ENCODE peak calls at places on chromosomes 16 and 17, in nine cellular contexts. G is adrenal gland, R is uterus, W is A549, E is ovary, O is transverse colon, A is HCT116, J is body of pancreas, D is breast epithelium. V is an unnamed sample. For H3K4me1, the result is how much of the 10 kb centered on the place peaks cover.

GRCh38 chr16:12228607-12229499 is 252.3 kb downstream of the SNX29 start:
- DNase-seq in G (peak), R (peak), W (peak), E (peak), O (peak), A (peak), J (peak), D (peak), V (no peak)

GRCh38 chr16:14310519-14310991 is 239.4 kb downstream of the MRTFB start:
- DNase-seq in G (no peak), R (no peak), W (peak), E (no peak), O (peak), A (no peak), J (no peak), D (no peak), V (no peak)

GRCh38 chr16:82660078-82660645 is 33.4 kb downstream of the CDH13 start:
- DNase-seq in G (no peak), R (no peak), W (no peak), E (no peak), O (no peak), A (no peak), J (no peak), D (no peak), V (peak)

GRCh38 chr16:84143784-84144199 is 1.2 kb downstream of the HSDL1 start:
- DNase-seq in G (peak), R (no peak), W (no peak), E (no peak), O (no peak), A (no peak), J (no peak), D (no peak), V (no peak)

GRCh38 chr17:62617894-62618472 is 9.5 kb upstream of the MRC2 start:
- DNase-seq in G (no peak), R (no peak), W (no peak), E (no peak), O (no peak), A (no peak), J (no peak), D (no peak), V (no peak)

GRCh38 chr17:5780476-5780875 is 196.2 kb upstream of the NLRP1 start:
- DNase-seq in G (no peak), R (no peak), W (no peak), E (no peak), O (no peak), A (peak), J (no peak), D (no peak), V (no peak)

GRCh38 chr16:51638338-51639135 is 487.5 kb upstream of the SALL1 start:
- DNase-seq in G (no peak), R (no peak), W (no peak), E (no peak), O (no peak), A (no peak), J (no peak), D (no peak), V (no peak)

GRCh38 chr17:27460196-27460725 is 4.0 kb downstream of the KSR1 start:
- DNase-seq in G (peak), R (no peak), W (no peak), E (no peak), O (no peak), A (no peak), J (no peak), D (no peak), V (no peak)

GRCh38 chr16:73536931-73537330 is 489.0 kb upstream of the ZFHX3 start:
- DNase-seq in G (no peak), R (no peak), W (no peak), E (no peak), O (no peak), A (no peak), J (no peak), D (no peak), V (no peak)

GRCh38 chr17:10640475-10640874 is 16.6 kb downstream of the MYH3 start:
- DNase-seq in G (no peak), R (no peak), W (no peak), E (no peak), O (no peak), A (no peak), J (no peak), D (no peak), V (no peak)

GRCh38 chr17:55341432-55341831 is 76.7 kb downstream of the HLF start:
- DNase-seq in G (no peak), R (no peak), W (no peak), E (no peak), O (no peak), A (no peak), J (no peak), D (no peak), V (no peak)

GRCh38 chr16:22653876-22654275 is 143.2 kb downstream of the NPIPB5 start:
- DNase-seq in G (no peak), R (no peak), W (no peak), E (no peak), O (no peak), A (no peak), J (no peak), D (no peak), V (no peak)

GRCh38 chr17:49445561-49445960 is 30.9 kb upstream of the PHB1 start:
- DNase-seq in G (no peak), R (no peak), W (no peak), E (no peak), O (no peak), A (no peak), J (no peak), D (no peak), V (no peak)

GRCh38 chr17:69492410-69493071 is 78.0 kb downstream of the MAP2K6 start:
- DNase-seq in G (no peak), R (no peak), W (peak), E (no peak), O (no peak), A (peak), J (no peak), D (no peak), V (no peak)

GRCh38 chr16:20181386-20181785 is 107.7 kb upstream of the GPR139 start:
- DNase-seq in G (peak), R (no peak), W (no peak), E (no peak), O (no peak), A (no peak), J (no peak), D (no peak), V (no peak)

GRCh38 chr17:68514809-68515208 is 2.6 kb downstream of the PRKAR1A start:
- DNase-seq in G (no peak), R (no peak), W (no peak), E (no peak), O (no peak), A (no peak), J (no peak), D (no peak), V (no peak)

GRCh38 chr17:40017422-40018080 is 2.3 kb downstream of the CSF3 start:
- DNase-seq in G (peak), R (peak), W (no peak), E (peak), O (no peak), A (no peak), J (no peak), D (no peak), V (no peak)

GRCh38 chr17:44204453-44204882 is 4.8 kb upstream of the ATXN7L3 start:
- DNase-seq in G (peak), R (no peak), W (no peak), E (no peak), O (no peak), A (no peak), J (no peak), D (no peak), V (no peak)

GRCh38 chr16:89352091-89352681 is 134.7 kb downstream of the ZNF778 start:
- DNase-seq in G (no peak), R (no peak), W (no peak), E (no peak), O (no peak), A (no peak), J (no peak), D (no peak), V (no peak)

GRCh38 chr17:74145756-74146155 is 57.7 kb upstream of the RPL38 start:
- DNase-seq in G (no peak), R (no peak), W (no peak), E (no peak), O (no peak), A (no peak), J (no peak), D (no peak), V (no peak)

GRCh38 chr16:74778646-74779045 is 4.0 kb upstream of the FA2H start:
- DNase-seq in G (no peak), R (no peak), W (no peak), E (no peak), O (peak), A (no peak), J (peak), D (no peak), V (no peak)

GRCh38 chr17:45339646-45340605 is 23.1 kb upstream of the MAP3K14 start:
- DNase-seq in G (no peak), R (no peak), W (no peak), E (no peak), O (no peak), A (no peak), J (no peak), D (no peak), V (no peak)

GRCh38 chr17:30933966-30934365 is 12.2 kb downstream of the ADAP2 start:
- DNase-seq in G (no peak), R (no peak), W (no peak), E (no peak), O (no peak), A (no peak), J (no peak), D (no peak), V (no peak)

GRCh38 chr17:57916925-57917858 is 38.0 kb downstream of the CUEDC1 start:
- DNase-seq in G (peak), R (no peak), W (no peak), E (no peak), O (no peak), A (peak), J (no peak), D (no peak), V (peak)

GRCh38 chr17:57915532-57915931 is 39.7 kb downstream of the CUEDC1 start:
- DNase-seq in G (peak), R (no peak), W (no peak), E (no peak), O (no peak), A (no peak), J (no peak), D (no peak), V (no peak)

GRCh38 chr17:57918017-57918895 is 37.0 kb downstream of the CUEDC1 start:
- DNase-seq in G (no peak), R (no peak), W (no peak), E (no peak), O (no peak), A (no peak), J (no peak), D (no peak), V (no peak)

GRCh38 chr17:57914274-57915147 is 40.7 kb downstream of the CUEDC1 start:
- DNase-seq in G (no peak), R (no peak), W (no peak), E (no peak), O (no peak), A (no peak), J (no peak), D (no peak), V (no peak)

DNA sequence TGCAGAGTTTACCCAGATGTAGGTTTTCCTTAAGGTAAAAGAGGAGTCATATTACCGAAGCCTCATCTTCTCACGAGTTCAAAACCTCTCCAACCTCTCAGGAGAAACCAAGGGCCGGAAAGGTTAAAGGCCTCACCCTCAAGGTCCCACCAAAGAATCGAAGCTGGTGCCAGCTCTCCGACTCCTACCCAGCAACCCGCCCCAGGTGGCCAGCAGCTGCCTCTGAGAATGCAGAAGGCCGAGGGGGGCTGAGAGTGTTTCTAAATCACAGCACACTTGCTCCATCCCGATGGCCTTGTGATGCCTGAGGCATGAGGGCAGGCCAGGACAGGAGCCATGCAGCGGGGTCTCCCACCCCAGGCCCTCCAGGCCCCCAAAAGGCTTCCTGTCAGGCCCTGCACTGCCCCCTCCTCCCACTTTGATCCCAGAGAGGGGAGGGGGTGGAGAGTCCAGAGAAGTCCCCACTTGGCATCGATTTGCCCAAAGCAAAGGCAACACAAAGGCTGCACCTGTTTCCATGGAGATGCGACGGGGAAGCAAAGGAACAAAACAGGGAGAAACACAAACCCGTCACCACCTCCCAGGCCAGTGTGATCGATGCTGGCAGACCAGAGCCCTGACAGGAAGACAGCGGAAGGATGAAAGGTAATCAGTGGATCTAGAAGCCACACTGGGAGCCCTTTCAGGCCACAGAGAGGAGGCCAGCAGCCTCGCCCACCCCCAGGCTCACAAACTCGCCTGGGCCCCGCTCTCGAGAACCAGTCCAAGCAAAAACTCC is 39.0 kb downstream of the CUEDC1 start:
- DNase-seq in G (peak), R (no peak), W (no peak), E (no peak), O (no peak), A (no peak), J (peak), D (no peak), V (peak)
- H3K4me1 ChIP-seq in G (half or more), R (under half), W (half or more), E (under half), O (under half), A (half or more), J (half or more), D (under half), V (half or more)

DNA sequence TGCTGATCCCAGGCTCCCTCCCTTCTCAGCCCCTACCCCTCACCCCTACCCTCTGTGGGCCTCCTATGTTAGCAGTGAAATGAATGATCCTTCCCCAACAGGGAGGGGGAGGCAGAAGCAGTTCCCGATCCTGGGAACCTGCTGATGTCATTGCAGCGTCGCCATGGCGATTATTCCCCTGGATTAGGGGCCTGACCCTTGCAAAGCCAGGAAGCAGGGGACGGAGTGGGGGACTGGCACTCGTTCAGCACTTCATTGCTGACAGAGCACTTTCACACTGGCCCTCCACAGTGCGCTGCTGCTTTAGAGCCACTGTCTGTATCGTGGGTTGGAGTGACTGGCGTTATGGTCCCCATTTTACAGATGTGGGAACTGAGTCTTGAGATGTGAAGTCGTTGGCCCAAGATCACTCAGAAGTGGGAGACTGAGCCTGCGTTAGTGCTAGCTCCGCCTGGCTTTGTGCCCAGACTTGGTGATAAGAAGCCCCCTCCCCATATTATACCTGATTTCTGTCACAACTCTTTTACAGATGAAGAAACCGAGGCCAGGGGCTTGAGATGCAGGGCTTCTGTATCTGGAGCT is 26.6 kb downstream of the LASP1 start:
- DNase-seq in G (peak), R (no peak), W (no peak), E (no peak), O (no peak), A (no peak), J (no peak), D (no peak), V (no peak)
- H3K27ac ChIP-seq in G (peak), R (peak), W (peak), E (no peak), O (peak), A (no peak), J (peak), D (peak), V (no peak)

GRCh38 chr16:56608043-56608875 is at the start of gene MT2A:
- DNase-seq in G (peak), R (peak), W (peak), E (peak), O (peak), A (peak), J (peak), D (peak), V (peak)
- TF ChIP-seq POLR2A in G (peak), R (peak), W (peak), E (peak), O (peak), A (peak), J (peak), D (peak), V (peak)

GRCh38 chr17:75813081-75814020 is 28.7 kb downstream of the UNK start:
- DNase-seq in G (no peak), R (no peak), W (no peak), E (no peak), O (no peak), A (no peak), J (no peak), D (no peak), V (no peak)
- H3K4me1 ChIP-seq in G (under half), R (under half), W (under half), E (under half), O (under half), A (under half), J (under half), D (under half), V (under half)

GRCh38 chr17:32944248-32945020 is 16.5 kb downstream of the TMEM98 start:
- DNase-seq in G (no peak), R (no peak), W (no peak), E (no peak), O (no peak), A (no peak), J (no peak), D (no peak), V (no peak)
- H3K27ac ChIP-seq in G (no peak), R (peak), W (no peak), E (no peak), O (no peak), A (no peak), J (peak), D (peak), V (peak)

GRCh38 chr17:80036715-80037477 is 454 bp downstream of the CCDC40 start:
- DNase-seq in G (peak), R (no peak), W (peak), E (no peak), O (peak), A (no peak), J (peak), D (no peak), V (peak)

GRCh38 chr17:80034977-80035686 is 540 bp downstream of the TBC1D16 start:
- DNase-seq in G (peak), R (no peak), W (no peak), E (no peak), O (peak), A (no peak), J (peak), D (no peak), V (no peak)

GRCh38 chr17:80035687-80035936 is at the start of gene TBC1D16:
- DNase-seq in G (no peak), R (no peak), W (no peak), E (no peak), O (no peak), A (no peak), J (no peak), D (no peak), V (no peak)

GRCh38 chr17:80034654-80034976 is 1.1 kb downstream of the TBC1D16 start:
- DNase-seq in G (no peak), R (no peak), W (no peak), E (no peak), O (no peak), A (no peak), J (no peak), D (no peak), V (no peak)

GRCh38 chr17:80035937-80036714 is at the start of gene CCDC40:
- DNase-seq in G (peak), R (peak), W (peak), E (peak), O (peak), A (peak), J (peak), D (peak), V (peak)
- TF ChIP-seq POLR2A in G (peak), R (peak), W (peak), E (peak), O (peak), A (peak), J (peak), D (peak), V (no peak)

DNA sequence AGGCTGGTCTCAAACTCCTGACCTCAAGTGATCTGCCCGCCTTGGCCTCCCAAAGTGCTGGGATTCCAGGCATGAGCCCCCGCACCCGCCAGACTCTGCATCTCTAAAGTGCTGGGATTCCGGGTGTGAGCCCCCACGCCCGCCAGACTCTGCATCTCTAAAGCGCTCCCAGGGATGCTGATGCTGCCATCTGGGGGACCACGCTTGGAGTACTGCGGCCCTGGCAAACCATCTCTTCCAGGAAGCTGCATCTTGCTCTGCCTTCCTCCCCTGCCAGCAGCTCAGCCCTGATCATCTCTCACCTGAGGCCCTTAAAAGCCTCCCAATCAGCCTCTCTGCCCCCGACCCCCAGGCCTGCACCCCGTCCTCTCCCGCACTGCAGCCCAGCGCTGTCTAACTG is 4.1 kb downstream of the CEP295NL start:
- DNase-seq in G (no peak), R (no peak), W (no peak), E (no peak), O (no peak), A (no peak), J (no peak), D (no peak), V (no peak)
- H3K4me1 ChIP-seq in G (under half), R (under half), W (under half), E (under half), O (under half), A (under half), J (under half), D (under half), V (under half)

GRCh38 chr16:85554114-85554790 is 58.9 kb upstream of the GSE1 start:
- DNase-seq in G (peak), R (peak), W (peak), E (peak), O (peak), A (peak), J (peak), D (peak), V (no peak)
- H3K27ac ChIP-seq in G (peak), R (peak), W (peak), E (peak), O (peak), A (peak), J (peak), D (peak), V (peak)

GRCh38 chr17:81977211-81978091 is at the start of gene ASPSCR1:
- DNase-seq in G (peak), R (peak), W (peak), E (peak), O (peak), A (peak), J (peak), D (peak), V (peak)
- TF ChIP-seq POLR2A in G (peak), R (peak), W (peak), E (peak), O (peak), A (peak), J (peak), D (no peak), V (peak)

GRCh38 chr16:85562102-85562786 is 50.9 kb upstream of the GSE1 start:
- DNase-seq in G (no peak), R (no peak), W (no peak), E (no peak), O (no peak), A (no peak), J (no peak), D (no peak), V (no peak)
- H3K4me1 ChIP-seq in G (half or more), R (under half), W (under half), E (under half), O (under half), A (under half), J (half or more), D (under half), V (half or more)

V was measured in upper lobe of left lung.